ENCODE peak calls at places on chromosomes 12 and 14, in four cellular contexts. Q, V, N and H are unnamed samples.

GRCh38 chr12:25320123-25321006 is 69.6 kb upstream of the KRAS start:
- DNase-seq in N (no peak), Q (no peak), V (no peak), H (no peak)

GRCh38 chr12:125860672-125861288 is 795.5 kb downstream of the AACS start:
- DNase-seq in Q (no peak), V (no peak), N (no peak), H (no peak)

GRCh38 chr14:28673056-28673455 is 93.5 kb upstream of the FOXG1 start:
- DNase-seq in N (no peak), Q (no peak), V (no peak), H (no peak)

GRCh38 chr12:62785941-62786559 is 148.9 kb downstream of the PPM1H start:
- DNase-seq in N (peak), V (no peak), Q (peak), H (no peak)

GRCh38 chr14:68506021-68506644 is 286.7 kb downstream of the ZFP36L1 start:
- DNase-seq in Q (no peak), N (peak), V (no peak), H (no peak)

GRCh38 chr12:106999444-106999843 is 12.5 kb upstream of the MTERF2 start:
- DNase-seq in V (no peak), Q (no peak), N (no peak), H (no peak)

GRCh38 chr12:19002192-19002591 is 127.3 kb upstream of the PLEKHA5 start:
- DNase-seq in V (no peak), N (peak), Q (no peak), H (no peak)

GRCh38 chr14:96002511-96002884 is 36.7 kb upstream of the C14orf132 start:
- DNase-seq in Q (no peak), V (no peak), N (no peak), H (no peak)